ENCODE peak calls at places on chromosomes 12 and 14, in nine cellular contexts. W, I, B, P, O, C, U, R and M are unnamed samples.

GRCh38 chr12:63317880-63318279 is 166.9 kb upstream of the AVPR1A start:
- DNase-seq in B (no peak), U (no peak), R (no peak), I (no peak), P (no peak), O (no peak), W (no peak), C (no peak), M (no peak)

GRCh38 chr12:88453323-88453722 is 126.9 kb downstream of the KITLG start:
- DNase-seq in B (peak; percentile 48), P (no peak), U (no peak), I (no peak), W (no peak), C (no peak), R (no peak), O (no peak), M (no peak)

GRCh38 chr12:107131832-107132616 is 38.7 kb upstream of the CRY1 start:
- DNase-seq in O (peak; percentile 34), P (peak; percentile 11), R (peak; percentile 30), C (peak; percentile 15), B (no peak), W (peak; percentile 28), U (no peak), I (peak; percentile 38), M (peak; percentile 14)

GRCh38 chr12:129185855-129186254 is 332.6 kb downstream of the GLT1D1 start:
- DNase-seq in R (no peak), P (no peak), W (no peak), U (no peak), I (no peak), B (no peak), C (no peak), O (no peak), M (no peak)

GRCh38 chr12:32198555-32198954 is 91.9 kb downstream of the BICD1 start:
- DNase-seq in U (no peak), W (no peak), I (no peak), O (no peak), R (no peak), C (no peak), B (no peak), P (no peak), M (no peak)

GRCh38 chr14:68401320-68401719 is 391.5 kb downstream of the ZFP36L1 start:
- DNase-seq in O (no peak), C (no peak), U (no peak), B (peak; percentile 62), R (no peak), I (no peak), W (no peak), P (no peak), M (no peak)

GRCh38 chr12:92132282-92132681 is 13.4 kb downstream of the BTG1 start:
- DNase-seq in P (no peak), I (no peak), C (no peak), R (no peak), B (no peak), O (no peak), W (no peak), U (no peak), M (no peak)

GRCh38 chr12:110289711-110290078 is 8.6 kb downstream of the ATP2A2 start:
- DNase-seq in W (no peak), I (no peak), P (no peak), R (no peak), O (no peak), B (no peak), C (no peak), U (no peak), M (no peak)

GRCh38 chr12:70853326-70853725 is 67.2 kb downstream of the PTPRR start:
- DNase-seq in I (no peak), P (peak; percentile 42), B (no peak), R (no peak), O (no peak), W (no peak), C (no peak), U (no peak), M (no peak)

GRCh38 chr12:55908726-55909512 is 18.8 kb downstream of the PYM1 start:
- DNase-seq in U (no peak), P (no peak), C (no peak), R (no peak), O (no peak), B (peak; percentile 50), W (no peak), I (no peak), M (no peak)

GRCh38 chr12:65758401-65758800 is 65.9 kb upstream of the HMGA2 start:
- DNase-seq in R (no peak), O (no peak), C (no peak), U (no peak), B (no peak), W (no peak), I (no peak), P (no peak), M (no peak)

GRCh38 chr12:80353254-80353653 is 90.8 kb upstream of the PTPRQ start:
- DNase-seq in U (no peak), I (no peak), W (no peak), C (no peak), O (no peak), P (no peak), B (no peak), R (no peak), M (no peak)

GRCh38 chr14:104082807-104083206 is 2.7 kb upstream of the ASPG start:
- DNase-seq in P (no peak), B (no peak), C (no peak), O (no peak), W (no peak), I (no peak), U (no peak), R (no peak), M (peak; percentile 1)

GRCh38 chr12:104928036-104928770 is 29.9 kb downstream of the SLC41A2 start:
- DNase-seq in C (no peak), R (no peak), B (no peak), I (no peak), O (no peak), U (no peak), W (no peak), P (no peak), M (no peak)

GRCh38 chr12:86265329-86265695 is 9.1 kb upstream of the MGAT4C start:
- DNase-seq in B (no peak), O (no peak), C (no peak), W (no peak), P (no peak), R (no peak), I (no peak), U (no peak), M (no peak)

GRCh38 chr14:22334275-22334577 is 254.8 kb downstream of the DAD1 start:
- DNase-seq in R (no peak), I (no peak), B (no peak), C (no peak), P (no peak), O (no peak), W (no peak), U (no peak), M (no peak)